ENCODE peak calls at places on chromosomes 4 and X, in ten cellular contexts. One of them, this sample, is unnamed.

GRCh38 chr4:17336524-17336941 is 175.4 kb downstream of the QDPR start:
- DNase-seq in MCF 10A: peak; percentile 87
- DNase-seq in myocyte: no peak
- DNase-seq in activated naive CD8-positive, alpha-beta T cell treated with anti-CD3 and anti-CD28 coated beads, Interleukin-2, amount 50 U/mL, for 24 hours: peak; percentile 63
- DNase-seq in NCI-H1105 treated with DMSO at 0.1 percent for 48 hours: no peak
- DNase-seq in stimulated activated CD4-positive, alpha-beta T cell treated with anti-CD3 and anti-CD28 coated beads, Interleukin-1b, Interleukin-23, amount 100 ng/mL, for 4 hours: peak; percentile 46
- DNase-seq in fibroblast of mammary gland: no peak
- DNase-seq in T-helper 22 cell: peak; percentile 70
- DNase-seq in neuronal stem cell: no peak
- DNase-seq in Kasumi-1: no peak
- DNase-seq in this sample: no peak

GRCh38 chrX:70452143-70452733 is 7.6 kb downstream of the DLG3 start:
- DNase-seq in MCF 10A: peak; percentile 47
- DNase-seq in myocyte: peak; percentile 53
- DNase-seq in activated naive CD8-positive, alpha-beta T cell treated with anti-CD3 and anti-CD28 coated beads, Interleukin-2, amount 50 U/mL, for 24 hours: peak; percentile 69
- DNase-seq in NCI-H1105 treated with DMSO at 0.1 percent for 48 hours: peak; percentile 62
- DNase-seq in stimulated activated CD4-positive, alpha-beta T cell treated with anti-CD3 and anti-CD28 coated beads, Interleukin-1b, Interleukin-23, amount 100 ng/mL, for 4 hours: peak; percentile 45
- DNase-seq in fibroblast of mammary gland: peak; percentile 26
- DNase-seq in T-helper 22 cell: no peak
- DNase-seq in neuronal stem cell: no peak
- DNase-seq in Kasumi-1: peak; percentile 27
- DNase-seq in this sample: peak; percentile 48

GRCh38 chrX:295136-295535 is 14.0 kb downstream of the PLCXD1 start:
- DNase-seq in MCF 10A: no peak
- DNase-seq in myocyte: no peak
- DNase-seq in activated naive CD8-positive, alpha-beta T cell treated with anti-CD3 and anti-CD28 coated beads, Interleukin-2, amount 50 U/mL, for 24 hours: no peak
- DNase-seq in NCI-H1105 treated with DMSO at 0.1 percent for 48 hours: no peak
- DNase-seq in stimulated activated CD4-positive, alpha-beta T cell treated with anti-CD3 and anti-CD28 coated beads, Interleukin-1b, Interleukin-23, amount 100 ng/mL, for 4 hours: no peak
- DNase-seq in fibroblast of mammary gland: no peak
- DNase-seq in T-helper 22 cell: no peak
- DNase-seq in neuronal stem cell: no peak
- DNase-seq in Kasumi-1: no peak
- DNase-seq in this sample: no peak

GRCh38 chr4:159201168-159201567 is 98.3 kb downstream of the RAPGEF2 start:
- DNase-seq in MCF 10A: no peak
- DNase-seq in myocyte: no peak
- DNase-seq in activated naive CD8-positive, alpha-beta T cell treated with anti-CD3 and anti-CD28 coated beads, Interleukin-2, amount 50 U/mL, for 24 hours: no peak
- DNase-seq in NCI-H1105 treated with DMSO at 0.1 percent for 48 hours: no peak
- DNase-seq in stimulated activated CD4-positive, alpha-beta T cell treated with anti-CD3 and anti-CD28 coated beads, Interleukin-1b, Interleukin-23, amount 100 ng/mL, for 4 hours: no peak
- DNase-seq in fibroblast of mammary gland: no peak
- DNase-seq in T-helper 22 cell: no peak
- DNase-seq in neuronal stem cell: no peak
- DNase-seq in Kasumi-1: no peak
- DNase-seq in this sample: no peak

GRCh38 chrX:11117751-11118150 is 6.6 kb downstream of the HCCS start:
- DNase-seq in MCF 10A: no peak
- DNase-seq in myocyte: no peak
- DNase-seq in activated naive CD8-positive, alpha-beta T cell treated with anti-CD3 and anti-CD28 coated beads, Interleukin-2, amount 50 U/mL, for 24 hours: no peak
- DNase-seq in NCI-H1105 treated with DMSO at 0.1 percent for 48 hours: no peak
- DNase-seq in stimulated activated CD4-positive, alpha-beta T cell treated with anti-CD3 and anti-CD28 coated beads, Interleukin-1b, Interleukin-23, amount 100 ng/mL, for 4 hours: no peak
- DNase-seq in fibroblast of mammary gland: peak; percentile 9
- DNase-seq in T-helper 22 cell: no peak
- DNase-seq in neuronal stem cell: no peak
- DNase-seq in Kasumi-1: no peak
- DNase-seq in this sample: no peak

GRCh38 chr4:122012735-122013134 is 60.9 kb upstream of the TRPC3 start:
- DNase-seq in MCF 10A: peak; percentile 47
- DNase-seq in myocyte: peak; percentile 8
- DNase-seq in activated naive CD8-positive, alpha-beta T cell treated with anti-CD3 and anti-CD28 coated beads, Interleukin-2, amount 50 U/mL, for 24 hours: no peak
- DNase-seq in NCI-H1105 treated with DMSO at 0.1 percent for 48 hours: no peak
- DNase-seq in stimulated activated CD4-positive, alpha-beta T cell treated with anti-CD3 and anti-CD28 coated beads, Interleukin-1b, Interleukin-23, amount 100 ng/mL, for 4 hours: no peak
- DNase-seq in fibroblast of mammary gland: peak; percentile 62
- DNase-seq in T-helper 22 cell: no peak
- DNase-seq in neuronal stem cell: no peak
- DNase-seq in Kasumi-1: no peak
- DNase-seq in this sample: no peak

GRCh38 chrX:20378291-20378920 is 111.7 kb upstream of the RPS6KA3 start:
- DNase-seq in MCF 10A: peak; percentile 51
- DNase-seq in myocyte: no peak
- DNase-seq in activated naive CD8-positive, alpha-beta T cell treated with anti-CD3 and anti-CD28 coated beads, Interleukin-2, amount 50 U/mL, for 24 hours: peak; percentile 21
- DNase-seq in NCI-H1105 treated with DMSO at 0.1 percent for 48 hours: no peak
- DNase-seq in stimulated activated CD4-positive, alpha-beta T cell treated with anti-CD3 and anti-CD28 coated beads, Interleukin-1b, Interleukin-23, amount 100 ng/mL, for 4 hours: no peak
- DNase-seq in fibroblast of mammary gland: peak; percentile 27
- DNase-seq in T-helper 22 cell: no peak
- DNase-seq in neuronal stem cell: no peak
- DNase-seq in Kasumi-1: no peak
- DNase-seq in this sample: no peak

GRCh38 chr4:112753333-112753732 is 116.4 kb downstream of the LARP7 start:
- DNase-seq in MCF 10A: no peak
- DNase-seq in myocyte: no peak
- DNase-seq in activated naive CD8-positive, alpha-beta T cell treated with anti-CD3 and anti-CD28 coated beads, Interleukin-2, amount 50 U/mL, for 24 hours: no peak
- DNase-seq in NCI-H1105 treated with DMSO at 0.1 percent for 48 hours: no peak
- DNase-seq in stimulated activated CD4-positive, alpha-beta T cell treated with anti-CD3 and anti-CD28 coated beads, Interleukin-1b, Interleukin-23, amount 100 ng/mL, for 4 hours: no peak
- DNase-seq in fibroblast of mammary gland: no peak
- DNase-seq in T-helper 22 cell: no peak
- DNase-seq in neuronal stem cell: no peak
- DNase-seq in Kasumi-1: no peak
- DNase-seq in this sample: no peak

GRCh38 chr4:5979981-5980380 is 38.2 kb downstream of the C4orf50 start:
- DNase-seq in MCF 10A: peak; percentile 33
- DNase-seq in myocyte: peak; percentile 43
- DNase-seq in activated naive CD8-positive, alpha-beta T cell treated with anti-CD3 and anti-CD28 coated beads, Interleukin-2, amount 50 U/mL, for 24 hours: peak; percentile 4
- DNase-seq in NCI-H1105 treated with DMSO at 0.1 percent for 48 hours: peak; percentile 34
- DNase-seq in stimulated activated CD4-positive, alpha-beta T cell treated with anti-CD3 and anti-CD28 coated beads, Interleukin-1b, Interleukin-23, amount 100 ng/mL, for 4 hours: no peak
- DNase-seq in fibroblast of mammary gland: peak; percentile 14
- DNase-seq in T-helper 22 cell: no peak
- DNase-seq in neuronal stem cell: peak; percentile 37
- DNase-seq in Kasumi-1: peak; percentile 15
- DNase-seq in this sample: no peak

GRCh38 chrX:8868906-8869305 is 67.7 kb upstream of the FAM9A start:
- DNase-seq in MCF 10A: peak; percentile 34
- DNase-seq in myocyte: peak; percentile 43
- DNase-seq in activated naive CD8-positive, alpha-beta T cell treated with anti-CD3 and anti-CD28 coated beads, Interleukin-2, amount 50 U/mL, for 24 hours: no peak
- DNase-seq in NCI-H1105 treated with DMSO at 0.1 percent for 48 hours: peak; percentile 4
- DNase-seq in stimulated activated CD4-positive, alpha-beta T cell treated with anti-CD3 and anti-CD28 coated beads, Interleukin-1b, Interleukin-23, amount 100 ng/mL, for 4 hours: no peak
- DNase-seq in fibroblast of mammary gland: peak; percentile 50
- DNase-seq in T-helper 22 cell: no peak
- DNase-seq in neuronal stem cell: no peak
- DNase-seq in Kasumi-1: peak; percentile 21
- DNase-seq in this sample: no peak

GRCh38 chrX:68936608-68937007 is 107.8 kb downstream of the EFNB1 start:
- DNase-seq in MCF 10A: peak; percentile 79
- DNase-seq in myocyte: peak; percentile 76
- DNase-seq in activated naive CD8-positive, alpha-beta T cell treated with anti-CD3 and anti-CD28 coated beads, Interleukin-2, amount 50 U/mL, for 24 hours: no peak
- DNase-seq in NCI-H1105 treated with DMSO at 0.1 percent for 48 hours: no peak
- DNase-seq in stimulated activated CD4-positive, alpha-beta T cell treated with anti-CD3 and anti-CD28 coated beads, Interleukin-1b, Interleukin-23, amount 100 ng/mL, for 4 hours: no peak
- DNase-seq in fibroblast of mammary gland: peak; percentile 94
- DNase-seq in T-helper 22 cell: no peak
- DNase-seq in neuronal stem cell: no peak
- DNase-seq in Kasumi-1: no peak
- DNase-seq in this sample: no peak

GRCh38 chrX:150200820-150201287 is 162.3 kb upstream of the MAMLD1 start:
- DNase-seq in MCF 10A: peak; percentile 100
- DNase-seq in myocyte: peak; percentile 95
- DNase-seq in activated naive CD8-positive, alpha-beta T cell treated with anti-CD3 and anti-CD28 coated beads, Interleukin-2, amount 50 U/mL, for 24 hours: peak; percentile 47
- DNase-seq in NCI-H1105 treated with DMSO at 0.1 percent for 48 hours: peak; percentile 45
- DNase-seq in stimulated activated CD4-positive, alpha-beta T cell treated with anti-CD3 and anti-CD28 coated beads, Interleukin-1b, Interleukin-23, amount 100 ng/mL, for 4 hours: peak; percentile 14
- DNase-seq in fibroblast of mammary gland: peak; percentile 99
- DNase-seq in T-helper 22 cell: no peak
- DNase-seq in neuronal stem cell: no peak
- DNase-seq in Kasumi-1: peak; percentile 62
- DNase-seq in this sample: peak; percentile 94

GRCh38 chr4:73434311-73434710 is 1.7 kb upstream of the AFP start:
- DNase-seq in MCF 10A: peak; percentile 24
- DNase-seq in myocyte: no peak
- DNase-seq in activated naive CD8-positive, alpha-beta T cell treated with anti-CD3 and anti-CD28 coated beads, Interleukin-2, amount 50 U/mL, for 24 hours: no peak
- DNase-seq in NCI-H1105 treated with DMSO at 0.1 percent for 48 hours: no peak
- DNase-seq in stimulated activated CD4-positive, alpha-beta T cell treated with anti-CD3 and anti-CD28 coated beads, Interleukin-1b, Interleukin-23, amount 100 ng/mL, for 4 hours: no peak
- DNase-seq in fibroblast of mammary gland: peak; percentile 24
- DNase-seq in T-helper 22 cell: no peak
- DNase-seq in neuronal stem cell: no peak
- DNase-seq in Kasumi-1: peak; percentile 56
- DNase-seq in this sample: peak; percentile 14

GRCh38 chr4:121696140-121696640 is 590 bp downstream of the ANXA5 start:
- DNase-seq in MCF 10A: peak; percentile 69
- DNase-seq in myocyte: peak; percentile 86
- DNase-seq in activated naive CD8-positive, alpha-beta T cell treated with anti-CD3 and anti-CD28 coated beads, Interleukin-2, amount 50 U/mL, for 24 hours: peak; percentile 64
- DNase-seq in NCI-H1105 treated with DMSO at 0.1 percent for 48 hours: peak; percentile 24
- DNase-seq in stimulated activated CD4-positive, alpha-beta T cell treated with anti-CD3 and anti-CD28 coated beads, Interleukin-1b, Interleukin-23, amount 100 ng/mL, for 4 hours: peak; percentile 44
- DNase-seq in fibroblast of mammary gland: peak; percentile 86
- DNase-seq in T-helper 22 cell: peak; percentile 38
- DNase-seq in neuronal stem cell: no peak
- DNase-seq in Kasumi-1: peak; percentile 43
- DNase-seq in this sample: peak; percentile 41

GRCh38 chr4:52107336-52107735 is 56.2 kb downstream of the SPATA18 start:
- DNase-seq in MCF 10A: no peak
- DNase-seq in myocyte: no peak
- DNase-seq in activated naive CD8-positive, alpha-beta T cell treated with anti-CD3 and anti-CD28 coated beads, Interleukin-2, amount 50 U/mL, for 24 hours: no peak
- DNase-seq in NCI-H1105 treated with DMSO at 0.1 percent for 48 hours: no peak
- DNase-seq in stimulated activated CD4-positive, alpha-beta T cell treated with anti-CD3 and anti-CD28 coated beads, Interleukin-1b, Interleukin-23, amount 100 ng/mL, for 4 hours: no peak
- DNase-seq in fibroblast of mammary gland: peak; percentile 59
- DNase-seq in T-helper 22 cell: no peak
- DNase-seq in neuronal stem cell: no peak
- DNase-seq in Kasumi-1: no peak
- DNase-seq in this sample: no peak

GRCh38 chr4:104491826-104492771 is 2.6 kb downstream of the CXXC4 start:
- DNase-seq in MCF 10A: peak; percentile 33
- DNase-seq in myocyte: peak; percentile 40
- DNase-seq in activated naive CD8-positive, alpha-beta T cell treated with anti-CD3 and anti-CD28 coated beads, Interleukin-2, amount 50 U/mL, for 24 hours: no peak
- DNase-seq in NCI-H1105 treated with DMSO at 0.1 percent for 48 hours: peak; percentile 59
- DNase-seq in stimulated activated CD4-positive, alpha-beta T cell treated with anti-CD3 and anti-CD28 coated beads, Interleukin-1b, Interleukin-23, amount 100 ng/mL, for 4 hours: no peak
- DNase-seq in fibroblast of mammary gland: no peak
- DNase-seq in T-helper 22 cell: no peak
- DNase-seq in neuronal stem cell: peak; percentile 61
- DNase-seq in Kasumi-1: peak; percentile 10
- DNase-seq in this sample: no peak

GRCh38 chrX:17484592-17484991 is 109.6 kb downstream of the NHS start:
- DNase-seq in MCF 10A: no peak
- DNase-seq in myocyte: no peak
- DNase-seq in activated naive CD8-positive, alpha-beta T cell treated with anti-CD3 and anti-CD28 coated beads, Interleukin-2, amount 50 U/mL, for 24 hours: no peak
- DNase-seq in NCI-H1105 treated with DMSO at 0.1 percent for 48 hours: no peak
- DNase-seq in stimulated activated CD4-positive, alpha-beta T cell treated with anti-CD3 and anti-CD28 coated beads, Interleukin-1b, Interleukin-23, amount 100 ng/mL, for 4 hours: no peak
- DNase-seq in fibroblast of mammary gland: no peak
- DNase-seq in T-helper 22 cell: no peak
- DNase-seq in neuronal stem cell: no peak
- DNase-seq in Kasumi-1: no peak
- DNase-seq in this sample: no peak

GRCh38 chrX:73876897-73877296 is 313.9 kb downstream of the CHIC1 start:
- DNase-seq in MCF 10A: peak; percentile 76
- DNase-seq in myocyte: peak; percentile 16
- DNase-seq in activated naive CD8-positive, alpha-beta T cell treated with anti-CD3 and anti-CD28 coated beads, Interleukin-2, amount 50 U/mL, for 24 hours: no peak
- DNase-seq in NCI-H1105 treated with DMSO at 0.1 percent for 48 hours: no peak
- DNase-seq in stimulated activated CD4-positive, alpha-beta T cell treated with anti-CD3 and anti-CD28 coated beads, Interleukin-1b, Interleukin-23, amount 100 ng/mL, for 4 hours: no peak
- DNase-seq in fibroblast of mammary gland: no peak
- DNase-seq in T-helper 22 cell: no peak
- DNase-seq in neuronal stem cell: no peak
- DNase-seq in Kasumi-1: no peak
- DNase-seq in this sample: no peak

GRCh38 chrX:154712781-154713391 is 38.0 kb downstream of the GAB3 start:
- DNase-seq in MCF 10A: peak; percentile 88
- DNase-seq in myocyte: peak; percentile 42
- DNase-seq in activated naive CD8-positive, alpha-beta T cell treated with anti-CD3 and anti-CD28 coated beads, Interleukin-2, amount 50 U/mL, for 24 hours: no peak
- DNase-seq in NCI-H1105 treated with DMSO at 0.1 percent for 48 hours: no peak
- DNase-seq in stimulated activated CD4-positive, alpha-beta T cell treated with anti-CD3 and anti-CD28 coated beads, Interleukin-1b, Interleukin-23, amount 100 ng/mL, for 4 hours: no peak
- DNase-seq in fibroblast of mammary gland: peak; percentile 78
- DNase-seq in T-helper 22 cell: peak; percentile 23
- DNase-seq in neuronal stem cell: no peak
- DNase-seq in Kasumi-1: no peak
- DNase-seq in this sample: peak; percentile 28

GRCh38 chrX:155068165-155068564 is 2.8 kb downstream of the CMC4 start:
- DNase-seq in MCF 10A: peak; percentile 67
- DNase-seq in myocyte: peak; percentile 42
- DNase-seq in activated naive CD8-positive, alpha-beta T cell treated with anti-CD3 and anti-CD28 coated beads, Interleukin-2, amount 50 U/mL, for 24 hours: no peak
- DNase-seq in NCI-H1105 treated with DMSO at 0.1 percent for 48 hours: no peak
- DNase-seq in stimulated activated CD4-positive, alpha-beta T cell treated with anti-CD3 and anti-CD28 coated beads, Interleukin-1b, Interleukin-23, amount 100 ng/mL, for 4 hours: no peak
- DNase-seq in fibroblast of mammary gland: peak; percentile 86
- DNase-seq in T-helper 22 cell: no peak
- DNase-seq in neuronal stem cell: no peak
- DNase-seq in Kasumi-1: no peak
- DNase-seq in this sample: peak; percentile 68

GRCh38 chr4:187016101-187016500 is 292.4 kb upstream of the FAT1 start:
- DNase-seq in MCF 10A: no peak
- DNase-seq in myocyte: no peak
- DNase-seq in activated naive CD8-positive, alpha-beta T cell treated with anti-CD3 and anti-CD28 coated beads, Interleukin-2, amount 50 U/mL, for 24 hours: no peak
- DNase-seq in NCI-H1105 treated with DMSO at 0.1 percent for 48 hours: no peak
- DNase-seq in stimulated activated CD4-positive, alpha-beta T cell treated with anti-CD3 and anti-CD28 coated beads, Interleukin-1b, Interleukin-23, amount 100 ng/mL, for 4 hours: no peak
- DNase-seq in fibroblast of mammary gland: no peak
- DNase-seq in T-helper 22 cell: no peak
- DNase-seq in neuronal stem cell: no peak
- DNase-seq in Kasumi-1: no peak
- DNase-seq in this sample: no peak